ENCODE peak calls at places on chromosomes 5 and 9, in ten cellular contexts. One of them, this sample, is unnamed.

GRCh38 chr9:84300271-84300670 is 40.3 kb downstream of the SLC28A3 start:
- DNase-seq in stimulated activated CD8-positive, alpha-beta memory T cell treated with anti-CD3 and anti-CD28 coated beads, Interleukin-15, amount 100 ng/mL, for 48 hours: no peak
- DNase-seq in hypothalamus: no peak
- DNase-seq in substantia nigra: no peak
- DNase-seq in uterus: no peak
- DNase-seq in mesenchymal stem cell: peak
- DNase-seq in activated T-cell treated with anti-CD3 and anti-CD28 coated beads, Interleukin-2, amount 50 U/mL, for 24 hours: no peak
- DNase-seq in activated naive CD8-positive, alpha-beta T cell treated with anti-CD3 and anti-CD28 coated beads for 36 hours: no peak
- DNase-seq in SW 1271: no peak
- DNase-seq in GM12878: no peak
- DNase-seq in this sample: no peak

GRCh38 chr9:127131871-127132270 is 9.4 kb upstream of the ANGPTL2 start:
- DNase-seq in uterus: peak
- DNase-seq in hypothalamus: no peak
- DNase-seq in activated T-cell treated with anti-CD3 and anti-CD28 coated beads, Interleukin-2, amount 50 U/mL, for 24 hours: peak
- DNase-seq in SW 1271: peak
- DNase-seq in stimulated activated CD8-positive, alpha-beta memory T cell treated with anti-CD3 and anti-CD28 coated beads, Interleukin-15, amount 100 ng/mL, for 48 hours: no peak
- DNase-seq in substantia nigra: no peak
- DNase-seq in activated naive CD8-positive, alpha-beta T cell treated with anti-CD3 and anti-CD28 coated beads for 36 hours: no peak
- DNase-seq in GM12878: no peak
- DNase-seq in mesenchymal stem cell: peak
- DNase-seq in this sample: no peak

GRCh38 chr5:16005210-16005609 is 174.4 kb downstream of the MARCHF11 start:
- DNase-seq in hypothalamus: no peak
- DNase-seq in SW 1271: no peak
- DNase-seq in stimulated activated CD8-positive, alpha-beta memory T cell treated with anti-CD3 and anti-CD28 coated beads, Interleukin-15, amount 100 ng/mL, for 48 hours: no peak
- DNase-seq in activated naive CD8-positive, alpha-beta T cell treated with anti-CD3 and anti-CD28 coated beads for 36 hours: no peak
- DNase-seq in substantia nigra: no peak
- DNase-seq in activated T-cell treated with anti-CD3 and anti-CD28 coated beads, Interleukin-2, amount 50 U/mL, for 24 hours: no peak
- DNase-seq in GM12878: peak
- DNase-seq in mesenchymal stem cell: no peak
- DNase-seq in uterus: no peak
- DNase-seq in this sample: no peak

GRCh38 chr5:5710471-5710870 is 288.0 kb downstream of the ICE1 start:
- DNase-seq in substantia nigra: no peak
- DNase-seq in activated T-cell treated with anti-CD3 and anti-CD28 coated beads, Interleukin-2, amount 50 U/mL, for 24 hours: no peak
- DNase-seq in SW 1271: no peak
- DNase-seq in hypothalamus: no peak
- DNase-seq in uterus: no peak
- DNase-seq in GM12878: no peak
- DNase-seq in activated naive CD8-positive, alpha-beta T cell treated with anti-CD3 and anti-CD28 coated beads for 36 hours: no peak
- DNase-seq in stimulated activated CD8-positive, alpha-beta memory T cell treated with anti-CD3 and anti-CD28 coated beads, Interleukin-15, amount 100 ng/mL, for 48 hours: no peak
- DNase-seq in mesenchymal stem cell: no peak
- DNase-seq in this sample: no peak

GRCh38 chr9:27645166-27645840 is 72.0 kb upstream of the C9orf72 start:
- DNase-seq in activated T-cell treated with anti-CD3 and anti-CD28 coated beads, Interleukin-2, amount 50 U/mL, for 24 hours: no peak
- DNase-seq in GM12878: no peak
- DNase-seq in activated naive CD8-positive, alpha-beta T cell treated with anti-CD3 and anti-CD28 coated beads for 36 hours: no peak
- DNase-seq in mesenchymal stem cell: no peak
- DNase-seq in hypothalamus: no peak
- DNase-seq in stimulated activated CD8-positive, alpha-beta memory T cell treated with anti-CD3 and anti-CD28 coated beads, Interleukin-15, amount 100 ng/mL, for 48 hours: no peak
- DNase-seq in uterus: no peak
- DNase-seq in substantia nigra: no peak
- DNase-seq in SW 1271: no peak
- DNase-seq in this sample: no peak

GRCh38 chr5:56527174-56527573 is 288.2 kb upstream of the MAP3K1 start:
- DNase-seq in SW 1271: no peak
- DNase-seq in activated T-cell treated with anti-CD3 and anti-CD28 coated beads, Interleukin-2, amount 50 U/mL, for 24 hours: no peak
- DNase-seq in substantia nigra: no peak
- DNase-seq in activated naive CD8-positive, alpha-beta T cell treated with anti-CD3 and anti-CD28 coated beads for 36 hours: no peak
- DNase-seq in mesenchymal stem cell: no peak
- DNase-seq in uterus: no peak
- DNase-seq in stimulated activated CD8-positive, alpha-beta memory T cell treated with anti-CD3 and anti-CD28 coated beads, Interleukin-15, amount 100 ng/mL, for 48 hours: no peak
- DNase-seq in GM12878: no peak
- DNase-seq in hypothalamus: no peak
- DNase-seq in this sample: no peak

GRCh38 chr5:9771079-9771478 is 140.9 kb upstream of the TAS2R1 start:
- DNase-seq in GM12878: no peak
- DNase-seq in mesenchymal stem cell: no peak
- DNase-seq in substantia nigra: no peak
- DNase-seq in activated T-cell treated with anti-CD3 and anti-CD28 coated beads, Interleukin-2, amount 50 U/mL, for 24 hours: no peak
- DNase-seq in SW 1271: no peak
- DNase-seq in hypothalamus: no peak
- DNase-seq in stimulated activated CD8-positive, alpha-beta memory T cell treated with anti-CD3 and anti-CD28 coated beads, Interleukin-15, amount 100 ng/mL, for 48 hours: no peak
- DNase-seq in uterus: no peak
- DNase-seq in activated naive CD8-positive, alpha-beta T cell treated with anti-CD3 and anti-CD28 coated beads for 36 hours: no peak
- DNase-seq in this sample: no peak

GRCh38 chr9:115597330-115597729 is 479.4 kb upstream of the TNC start:
- DNase-seq in SW 1271: no peak
- DNase-seq in uterus: no peak
- DNase-seq in stimulated activated CD8-positive, alpha-beta memory T cell treated with anti-CD3 and anti-CD28 coated beads, Interleukin-15, amount 100 ng/mL, for 48 hours: no peak
- DNase-seq in activated T-cell treated with anti-CD3 and anti-CD28 coated beads, Interleukin-2, amount 50 U/mL, for 24 hours: no peak
- DNase-seq in hypothalamus: no peak
- DNase-seq in GM12878: no peak
- DNase-seq in activated naive CD8-positive, alpha-beta T cell treated with anti-CD3 and anti-CD28 coated beads for 36 hours: no peak
- DNase-seq in substantia nigra: no peak
- DNase-seq in mesenchymal stem cell: no peak
- DNase-seq in this sample: no peak

GRCh38 chr9:121317737-121318630 is 50.0 kb downstream of the GSN start:
- DNase-seq in hypothalamus: no peak
- DNase-seq in stimulated activated CD8-positive, alpha-beta memory T cell treated with anti-CD3 and anti-CD28 coated beads, Interleukin-15, amount 100 ng/mL, for 48 hours: no peak
- DNase-seq in activated T-cell treated with anti-CD3 and anti-CD28 coated beads, Interleukin-2, amount 50 U/mL, for 24 hours: no peak
- DNase-seq in uterus: peak
- DNase-seq in SW 1271: no peak
- DNase-seq in substantia nigra: no peak
- DNase-seq in mesenchymal stem cell: no peak
- DNase-seq in GM12878: no peak
- DNase-seq in activated naive CD8-positive, alpha-beta T cell treated with anti-CD3 and anti-CD28 coated beads for 36 hours: no peak
- DNase-seq in this sample: peak

GRCh38 chr9:131214457-131214856 is 61.9 kb downstream of the FAM78A start:
- DNase-seq in activated naive CD8-positive, alpha-beta T cell treated with anti-CD3 and anti-CD28 coated beads for 36 hours: no peak
- DNase-seq in hypothalamus: no peak
- DNase-seq in substantia nigra: no peak
- DNase-seq in mesenchymal stem cell: no peak
- DNase-seq in activated T-cell treated with anti-CD3 and anti-CD28 coated beads, Interleukin-2, amount 50 U/mL, for 24 hours: no peak
- DNase-seq in uterus: no peak
- DNase-seq in GM12878: no peak
- DNase-seq in SW 1271: no peak
- DNase-seq in stimulated activated CD8-positive, alpha-beta memory T cell treated with anti-CD3 and anti-CD28 coated beads, Interleukin-15, amount 100 ng/mL, for 48 hours: no peak
- DNase-seq in this sample: no peak

This sample was measured in heart right ventricle.